ENCODE peak calls at places on chromosomes 12 and 14, in eight cellular contexts. One of them, this sample, is unnamed.

GRCh38 chr14:85601246-85601645 is 71.3 kb downstream of the FLRT2 start:
- DNase-seq in upper lobe of right lung: no peak
- DNase-seq in neural progenitor cell: no peak
- DNase-seq in body of pancreas: no peak
- DNase-seq in psoas muscle: no peak
- DNase-seq in Peyer's patch: no peak
- DNase-seq in K562: no peak
- DNase-seq in stomach: no peak
- DNase-seq in this sample: no peak

GRCh38 chr12:127145929-127146789 is 1120.8 kb upstream of the TMEM132C start:
- DNase-seq in neural progenitor cell: no peak
- DNase-seq in Peyer's patch: peak; percentile 71
- DNase-seq in K562: peak; percentile 94
- DNase-seq in upper lobe of right lung: peak; percentile 88
- DNase-seq in body of pancreas: peak; percentile 74
- DNase-seq in psoas muscle: peak; percentile 80
- DNase-seq in stomach: peak; percentile 69
- DNase-seq in this sample: peak; percentile 69

GRCh38 chr12:68497702-68498101 is 113.0 kb upstream of the RAP1B start:
- DNase-seq in body of pancreas: no peak
- DNase-seq in psoas muscle: no peak
- DNase-seq in upper lobe of right lung: no peak
- DNase-seq in Peyer's patch: no peak
- DNase-seq in K562: no peak
- DNase-seq in stomach: no peak
- DNase-seq in neural progenitor cell: no peak
- DNase-seq in this sample: no peak

GRCh38 chr12:27383429-27384260 is 51.0 kb downstream of the BMAL2 start:
- DNase-seq in upper lobe of right lung: peak; percentile 71
- DNase-seq in stomach: peak; percentile 85
- DNase-seq in neural progenitor cell: peak; percentile 81
- DNase-seq in body of pancreas: peak; percentile 77
- DNase-seq in Peyer's patch: peak; percentile 91
- DNase-seq in K562: peak; percentile 70
- DNase-seq in psoas muscle: peak; percentile 64
- DNase-seq in this sample: peak; percentile 68

GRCh38 chr12:74429535-74429934 is 108.1 kb upstream of the ATXN7L3B start:
- DNase-seq in stomach: no peak
- DNase-seq in psoas muscle: no peak
- DNase-seq in K562: no peak
- DNase-seq in Peyer's patch: no peak
- DNase-seq in upper lobe of right lung: no peak
- DNase-seq in body of pancreas: no peak
- DNase-seq in neural progenitor cell: no peak
- DNase-seq in this sample: no peak

GRCh38 chr12:124554429-124555029 is 12.9 kb downstream of the NCOR2 start:
- DNase-seq in upper lobe of right lung: no peak
- DNase-seq in Peyer's patch: no peak
- DNase-seq in psoas muscle: no peak
- DNase-seq in body of pancreas: no peak
- DNase-seq in K562: no peak
- DNase-seq in neural progenitor cell: no peak
- DNase-seq in stomach: no peak
- DNase-seq in this sample: peak; percentile 69

GRCh38 chr14:32998433-32998832 is 59.8 kb downstream of the NPAS3 start:
- DNase-seq in upper lobe of right lung: no peak
- DNase-seq in body of pancreas: no peak
- DNase-seq in psoas muscle: no peak
- DNase-seq in K562: no peak
- DNase-seq in neural progenitor cell: peak; percentile 12
- DNase-seq in stomach: no peak
- DNase-seq in Peyer's patch: no peak
- DNase-seq in this sample: no peak

GRCh38 chr12:124923906-124924734 is 9.7 kb upstream of the UBC start:
- DNase-seq in body of pancreas: no peak
- DNase-seq in K562: no peak
- DNase-seq in stomach: no peak
- DNase-seq in psoas muscle: no peak
- DNase-seq in upper lobe of right lung: no peak
- DNase-seq in Peyer's patch: no peak
- DNase-seq in neural progenitor cell: peak; percentile 65
- DNase-seq in this sample: peak; percentile 24

GRCh38 chr12:31369712-31370521 is 44.0 kb upstream of the SINHCAF start:
- DNase-seq in upper lobe of right lung: peak; percentile 1
- DNase-seq in neural progenitor cell: peak; percentile 78
- DNase-seq in K562: no peak
- DNase-seq in psoas muscle: peak; percentile 26
- DNase-seq in body of pancreas: peak; percentile 60
- DNase-seq in stomach: peak; percentile 75
- DNase-seq in Peyer's patch: peak; percentile 47
- DNase-seq in this sample: no peak

GRCh38 chr12:58969227-58969626 is 48.9 kb upstream of the LRIG3 start:
- DNase-seq in neural progenitor cell: no peak
- DNase-seq in body of pancreas: no peak
- DNase-seq in K562: no peak
- DNase-seq in Peyer's patch: no peak
- DNase-seq in stomach: no peak
- DNase-seq in upper lobe of right lung: no peak
- DNase-seq in psoas muscle: no peak
- DNase-seq in this sample: no peak

GRCh38 chr14:23567186-23568020 is at the start of gene AP1G2:
- DNase-seq in K562: peak; percentile 89
- DNase-seq in upper lobe of right lung: peak; percentile 96
- DNase-seq in Peyer's patch: peak; percentile 97
- DNase-seq in psoas muscle: peak; percentile 84
- DNase-seq in body of pancreas: peak; percentile 92
- DNase-seq in stomach: peak; percentile 93
- DNase-seq in neural progenitor cell: peak; percentile 84
- DNase-seq in this sample: peak; percentile 98

GRCh38 chr12:118330421-118331018 is 42.2 kb downstream of the TAOK3 start:
- DNase-seq in body of pancreas: no peak
- DNase-seq in psoas muscle: no peak
- DNase-seq in neural progenitor cell: no peak
- DNase-seq in upper lobe of right lung: no peak
- DNase-seq in Peyer's patch: no peak
- DNase-seq in K562: peak; percentile 50
- DNase-seq in stomach: no peak
- DNase-seq in this sample: no peak

GRCh38 chr14:64202731-64203130 is 91.4 kb downstream of the ESR2 start:
- DNase-seq in stomach: no peak
- DNase-seq in Peyer's patch: no peak
- DNase-seq in K562: no peak
- DNase-seq in psoas muscle: no peak
- DNase-seq in body of pancreas: no peak
- DNase-seq in upper lobe of right lung: no peak
- DNase-seq in neural progenitor cell: no peak
- DNase-seq in this sample: no peak

GRCh38 chr12:81077686-81078441 is at the start of gene ACSS3:
- DNase-seq in upper lobe of right lung: peak; percentile 84
- DNase-seq in Peyer's patch: peak; percentile 53
- DNase-seq in neural progenitor cell: peak; percentile 92
- DNase-seq in psoas muscle: peak; percentile 70
- DNase-seq in stomach: peak; percentile 26
- DNase-seq in body of pancreas: peak; percentile 44
- DNase-seq in K562: no peak
- DNase-seq in this sample: peak; percentile 75

GRCh38 chr14:68506645-68507405 is 286.0 kb downstream of the ZFP36L1 start:
- DNase-seq in stomach: peak; percentile 57
- DNase-seq in neural progenitor cell: no peak
- DNase-seq in K562: no peak
- DNase-seq in body of pancreas: peak; percentile 52
- DNase-seq in upper lobe of right lung: no peak
- DNase-seq in psoas muscle: no peak
- DNase-seq in Peyer's patch: peak; percentile 72
- DNase-seq in this sample: no peak

GRCh38 chr14:59343585-59343984 is 121.6 kb downstream of the GPR135 start:
- DNase-seq in body of pancreas: peak; percentile 36
- DNase-seq in upper lobe of right lung: no peak
- DNase-seq in neural progenitor cell: no peak
- DNase-seq in Peyer's patch: no peak
- DNase-seq in K562: no peak
- DNase-seq in psoas muscle: no peak
- DNase-seq in stomach: no peak
- DNase-seq in this sample: no peak

DNA sequence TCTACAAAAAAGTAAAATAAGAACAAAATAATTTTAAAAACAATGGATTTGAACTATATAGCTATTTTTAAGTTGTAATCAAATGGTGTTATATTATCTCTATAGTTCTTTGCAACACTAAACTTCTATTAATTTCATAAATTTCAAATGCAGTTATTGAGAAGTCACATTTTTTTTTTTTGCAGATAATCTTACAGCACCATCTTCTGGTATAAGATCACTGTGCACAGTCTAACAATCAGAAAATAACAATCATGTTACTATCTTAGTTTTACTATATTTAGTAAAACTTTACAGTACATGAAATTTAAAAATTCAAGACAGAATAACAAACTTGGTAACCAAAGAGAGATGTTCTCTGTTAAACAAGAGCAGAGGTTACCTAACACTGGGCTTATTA is 40.6 kb downstream of the GXYLT1 start:
- DNase-seq in stomach: no peak
- DNase-seq in Peyer's patch: no peak
- DNase-seq in psoas muscle: no peak
- DNase-seq in body of pancreas: no peak
- DNase-seq in K562: no peak
- DNase-seq in neural progenitor cell: no peak
- DNase-seq in upper lobe of right lung: no peak
- DNase-seq in this sample: no peak
- TF ChIP-seq CTCF in stomach: no peak
- TF ChIP-seq CTCF in Peyer's patch: no peak
- TF ChIP-seq CTCF in psoas muscle: peak; percentile 15
- TF ChIP-seq CTCF in body of pancreas: no peak
- TF ChIP-seq CTCF in K562: no peak
- TF ChIP-seq CTCF in neural progenitor cell: peak; percentile 29
- TF ChIP-seq CTCF in upper lobe of right lung: peak; percentile 11
- TF ChIP-seq CTCF in this sample: no peak

GRCh38 chr12:97572220-97572619 is 109.6 kb downstream of the RMST start:
- DNase-seq in K562: no peak
- DNase-seq in psoas muscle: no peak
- DNase-seq in Peyer's patch: no peak
- DNase-seq in neural progenitor cell: no peak
- DNase-seq in upper lobe of right lung: no peak
- DNase-seq in body of pancreas: no peak
- DNase-seq in stomach: no peak
- DNase-seq in this sample: no peak
- H3K27ac ChIP-seq in K562: no peak overlapping the region
- H3K27ac ChIP-seq in psoas muscle: no peak overlapping the region
- H3K27ac ChIP-seq in Peyer's patch: no peak overlapping the region
- H3K27ac ChIP-seq in neural progenitor cell: no peak overlapping the region
- H3K27ac ChIP-seq in upper lobe of right lung: no peak overlapping the region
- H3K27ac ChIP-seq in body of pancreas: peak overlapping the region; percentile 7
- H3K27ac ChIP-seq in stomach: no peak overlapping the region
- H3K27ac ChIP-seq in this sample: no peak overlapping the region

GRCh38 chr12:56448860-56449621 is at the start of gene TIMELESS:
- DNase-seq in neural progenitor cell: peak; percentile 95
- DNase-seq in Peyer's patch: peak; percentile 94
- DNase-seq in psoas muscle: peak; percentile 86
- DNase-seq in body of pancreas: peak; percentile 89
- DNase-seq in K562: peak; percentile 95
- DNase-seq in upper lobe of right lung: peak; percentile 95
- DNase-seq in stomach: peak; percentile 90
- DNase-seq in this sample: peak; percentile 98
- TF ChIP-seq CTCF in neural progenitor cell: no peak
- TF ChIP-seq CTCF in Peyer's patch: peak; percentile 19
- TF ChIP-seq CTCF in psoas muscle: no peak
- TF ChIP-seq CTCF in body of pancreas: no peak
- TF ChIP-seq CTCF in K562: no peak
- TF ChIP-seq CTCF in upper lobe of right lung: no peak
- TF ChIP-seq CTCF in stomach: no peak
- TF ChIP-seq CTCF in this sample: peak; percentile 23

DNA sequence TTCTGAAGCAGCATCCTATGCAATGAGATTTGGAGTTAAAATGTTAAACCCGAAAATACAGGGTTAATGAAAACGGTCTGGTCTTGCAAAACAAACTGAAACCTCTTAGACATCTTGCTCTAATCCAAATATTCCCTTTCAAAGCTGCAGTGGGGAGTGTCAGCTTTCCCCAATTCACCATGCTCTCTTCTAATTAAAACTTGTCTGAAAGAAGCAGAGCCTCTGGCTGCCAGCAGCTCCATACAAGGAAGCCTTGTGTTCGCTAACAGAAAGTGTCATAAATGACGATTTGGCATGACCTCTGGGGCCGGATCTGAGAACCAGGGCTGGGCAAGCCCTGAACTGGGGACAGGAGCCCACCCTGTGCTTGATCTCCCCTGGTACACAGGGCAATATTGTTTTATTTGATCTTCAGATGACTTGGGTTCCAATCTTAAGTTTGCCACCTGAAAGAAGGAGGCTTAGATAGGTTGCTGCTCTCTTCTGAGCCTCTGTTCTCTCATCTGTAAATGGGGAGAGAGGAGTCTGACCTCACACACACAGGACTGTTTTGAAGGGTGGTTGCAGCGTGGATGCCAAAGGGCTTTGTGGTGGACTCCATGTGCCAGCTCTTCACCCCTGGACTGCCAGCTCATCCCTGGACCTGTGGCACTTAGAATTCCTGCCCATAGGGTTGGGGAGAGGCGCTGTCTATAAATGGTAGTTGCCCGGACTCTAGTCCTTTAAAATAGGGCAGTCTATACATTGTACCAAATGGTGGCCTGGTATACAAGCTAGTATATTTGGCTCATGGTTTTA is 7.8 kb downstream of the KMT5A start:
- DNase-seq in neural progenitor cell: no peak
- DNase-seq in K562: no peak
- DNase-seq in psoas muscle: no peak
- DNase-seq in upper lobe of right lung: no peak
- DNase-seq in stomach: no peak
- DNase-seq in body of pancreas: no peak
- DNase-seq in Peyer's patch: no peak
- DNase-seq in this sample: no peak
- H3K27ac ChIP-seq in neural progenitor cell: no peak overlapping the region
- H3K27ac ChIP-seq in K562: peak overlapping the region; percentile 26
- H3K27ac ChIP-seq in psoas muscle: peak overlapping the region; percentile 91
- H3K27ac ChIP-seq in upper lobe of right lung: peak overlapping the region; percentile 85
- H3K27ac ChIP-seq in stomach: peak overlapping the region; percentile 96
- H3K27ac ChIP-seq in body of pancreas: no peak overlapping the region
- H3K27ac ChIP-seq in Peyer's patch: no peak overlapping the region
- H3K27ac ChIP-seq in this sample: no peak overlapping the region

DNA sequence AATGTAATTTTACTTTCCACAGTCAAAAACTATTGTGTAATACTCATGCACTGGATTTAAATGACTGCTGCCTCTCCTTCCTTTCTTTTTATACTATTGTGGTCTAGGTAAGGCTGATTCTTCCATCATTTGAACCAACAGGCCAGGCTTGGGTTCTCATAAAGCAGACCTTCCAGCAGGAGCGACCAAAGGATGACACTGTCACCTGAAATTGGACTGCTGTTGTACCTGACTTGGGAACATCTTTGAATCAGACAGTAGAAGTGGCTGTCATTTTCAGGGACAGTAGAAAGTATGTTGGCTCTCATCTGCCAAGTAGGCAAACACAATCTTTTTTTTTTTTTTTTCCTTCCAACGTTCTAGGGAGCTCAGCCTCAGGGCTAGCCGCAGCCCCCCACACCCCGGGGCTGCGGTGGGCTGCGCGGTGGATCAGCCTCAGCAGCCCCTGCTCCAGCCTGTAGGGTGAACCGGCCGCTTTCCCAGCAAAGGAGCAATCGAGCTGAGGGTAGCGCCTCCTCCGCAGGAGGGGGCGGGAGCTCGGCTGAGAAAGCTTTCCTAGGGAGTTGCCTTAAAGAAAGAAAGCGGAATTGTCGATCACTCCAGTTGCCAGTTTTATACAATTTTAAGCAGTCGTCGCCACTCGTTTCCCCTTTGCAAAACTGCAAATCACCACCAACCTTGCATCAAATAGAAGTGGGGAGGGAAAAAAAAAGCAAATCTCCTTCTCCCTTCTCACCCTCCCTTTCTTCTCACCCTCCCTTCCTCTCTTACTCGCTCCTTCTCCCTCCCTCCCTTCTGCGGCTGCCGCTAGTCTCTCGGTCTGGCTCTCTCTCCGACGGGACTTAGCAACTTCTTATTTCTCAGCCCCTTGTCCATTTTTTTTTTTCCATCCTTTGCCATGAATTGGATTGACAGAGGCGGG is at the start of gene PDE3A:
- DNase-seq in upper lobe of right lung: peak; percentile 71
- DNase-seq in K562: no peak
- DNase-seq in psoas muscle: peak; percentile 55
- DNase-seq in Peyer's patch: peak; percentile 79
- DNase-seq in body of pancreas: peak; percentile 42
- DNase-seq in stomach: no peak
- DNase-seq in neural progenitor cell: peak; percentile 87
- DNase-seq in this sample: peak; percentile 65
- TF ChIP-seq CTCF in upper lobe of right lung: peak; percentile 29
- TF ChIP-seq CTCF in K562: no peak
- TF ChIP-seq CTCF in psoas muscle: no peak
- TF ChIP-seq CTCF in Peyer's patch: peak; percentile 32
- TF ChIP-seq CTCF in body of pancreas: no peak
- TF ChIP-seq CTCF in stomach: no peak
- TF ChIP-seq CTCF in neural progenitor cell: peak; percentile 34
- TF ChIP-seq CTCF in this sample: no peak

This sample was measured in left lung.